ENCODE peak calls at places on chromosome 15, in eight cellular contexts. J is mesothelial cell of epicardium; P is EL; X is lung; N is NCI-H69; A is OCI-LY7; H is stimulated activated CD8-positive, alpha-beta memory T cell treated with anti-CD3 and anti-CD28 coated beads, Interleukin-12 subunit alpha, Interleukin-12 subunit beta, amount 100 ng/mL, for 4 hours; S is stimulated activated CD4-positive, alpha-beta T cell treated with anti-CD3 and anti-CD28 coated beads, Interleukin-12 subunit alpha, Interleukin-12 subunit beta, amount 100 ng/mL, for 4 hours. C is an unnamed sample.

GRCh38 chr15:92925409-92925808 is 25.3 kb downstream of the CHD2 start:
- DNase-seq in J (no peak), H (no peak), P (no peak), S (no peak), N (no peak), A (no peak), X (no peak), C (no peak)

GRCh38 chr15:67303490-67304363 is 49.1 kb downstream of the IQCH start:
- DNase-seq in H (no peak), J (no peak), X (no peak), N (peak), S (no peak), P (peak), A (peak), C (peak)

GRCh38 chr15:74783808-74784175 is 1.9 kb downstream of the CSK start:
- DNase-seq in N (no peak), S (no peak), J (no peak), X (no peak), P (no peak), A (no peak), H (no peak), C (no peak)

GRCh38 chr15:42716626-42717025 is 20.3 kb downstream of the CDAN1 start:
- DNase-seq in P (peak), S (no peak), H (no peak), A (no peak), N (no peak), J (no peak), X (no peak), C (no peak)

GRCh38 chr15:101675796-101676582 is 23.8 kb upstream of the TM2D3 start:
- DNase-seq in N (peak), P (peak), S (no peak), J (no peak), H (no peak), X (no peak), A (no peak), C (no peak)

GRCh38 chr15:58900628-58901027 is 32.9 kb downstream of the SLTM start:
- DNase-seq in P (no peak), S (no peak), X (no peak), A (no peak), H (no peak), J (no peak), N (no peak), C (no peak)

GRCh38 chr15:58536414-58536813 is 104.6 kb downstream of the LIPC start:
- DNase-seq in P (no peak), S (no peak), N (no peak), X (no peak), A (no peak), H (no peak), J (no peak), C (no peak)

GRCh38 chr15:90828111-90828510 is 40.3 kb upstream of the FURIN start:
- DNase-seq in H (no peak), X (no peak), N (no peak), P (no peak), J (no peak), S (no peak), A (no peak), C (no peak)

GRCh38 chr15:76868740-76869139 is 36.4 kb downstream of the SCAPER start:
- DNase-seq in J (no peak), H (no peak), A (no peak), N (no peak), S (no peak), P (no peak), X (no peak), C (no peak)

GRCh38 chr15:69474846-69475455 is 22.3 kb downstream of the RPLP1 start:
- DNase-seq in N (no peak), H (no peak), A (no peak), S (no peak), P (peak), X (no peak), J (no peak), C (no peak)

GRCh38 chr15:101123222-101123910 is 128.5 kb downstream of the CHSY1 start:
- DNase-seq in P (peak), S (no peak), N (no peak), A (no peak), H (no peak), X (no peak), J (no peak), C (no peak)

GRCh38 chr15:83435202-83435601 is 11.9 kb upstream of the SH3GL3 start:
- DNase-seq in H (no peak), P (no peak), S (no peak), X (no peak), J (no peak), N (no peak), A (no peak), C (no peak)

GRCh38 chr15:67174864-67175573 is 79.4 kb downstream of the AAGAB start:
- DNase-seq in X (no peak), N (peak), H (no peak), J (no peak), S (peak), P (peak), A (peak), C (no peak)

GRCh38 chr15:38187646-38188313 is 64.9 kb upstream of the SPRED1 start:
- DNase-seq in P (no peak), N (peak), J (no peak), X (no peak), S (no peak), A (no peak), H (no peak), C (no peak)

GRCh38 chr15:86163771-86164170 is 84.1 kb downstream of the AGBL1 start:
- DNase-seq in J (no peak), N (no peak), H (no peak), P (no peak), X (no peak), S (no peak), A (no peak), C (no peak)

GRCh38 chr15:31870336-31871158 is 159.8 kb upstream of the CHRNA7 start:
- DNase-seq in P (peak), J (peak), H (peak), S (peak), N (peak), X (peak), A (peak), C (peak)

GRCh38 chr15:57821826-57822225 is 115.3 kb downstream of the POLR2M start:
- DNase-seq in J (no peak), S (no peak), A (no peak), N (no peak), P (no peak), X (no peak), H (no peak), C (no peak)

GRCh38 chr15:99704444-99704838 is 28.8 kb downstream of the LYSMD4 start:
- DNase-seq in S (no peak), J (no peak), H (no peak), X (no peak), A (peak), N (peak), P (peak), C (peak)

GRCh38 chr15:101150723-101151040 is 101.2 kb downstream of the CHSY1 start:
- DNase-seq in N (no peak), A (no peak), J (no peak), P (no peak), X (no peak), S (no peak), H (no peak), C (no peak)

GRCh38 chr15:93452537-93453211 is 363.7 kb upstream of the RGMA start:
- DNase-seq in S (no peak), P (no peak), X (no peak), N (no peak), H (no peak), J (no peak), A (no peak), C (no peak)

GRCh38 chr15:82750831-82751181 is 41.1 kb upstream of the AP3B2 start:
- DNase-seq in X (no peak), N (peak), A (peak), H (no peak), S (no peak), P (no peak), J (no peak), C (no peak)

GRCh38 chr15:81133782-81134461 is at the start of gene CFAP161:
- DNase-seq in P (peak), N (peak), H (no peak), A (no peak), J (peak), X (peak), S (peak), C (no peak)

GRCh38 chr15:99169769-99170311 is 65.0 kb downstream of the SYNM start:
- DNase-seq in X (no peak), P (peak), S (no peak), H (no peak), J (no peak), A (no peak), N (no peak), C (no peak)

GRCh38 chr15:90221251-90221900 is 12.4 kb downstream of the CIB1 start:
- DNase-seq in N (peak), X (peak), H (no peak), J (no peak), S (no peak), P (peak), A (peak), C (peak)

GRCh38 chr15:79994651-79995050 is 23.7 kb upstream of the BCL2A1 start:
- DNase-seq in N (no peak), S (no peak), X (no peak), H (no peak), J (no peak), A (no peak), P (peak), C (no peak)